ENCODE peak calls at places on chromosomes 16 and 17, in ten cellular contexts. One of them, this sample, is unnamed. For H3K4me1 and H4K20me1, the result is how much of the 10 kb centered on the place peaks cover.

GRCh38 chr16:87613961-87614360 is 11.7 kb downstream of the JPH3 start:
- DNase-seq in fibroblast of lung: no peak
- DNase-seq in PC-3: no peak
- DNase-seq in DND-41: no peak
- DNase-seq in OCI-LY7: no peak
- DNase-seq in hepatocyte: no peak
- DNase-seq in GM23248: no peak
- DNase-seq in neural progenitor cell: no peak
- DNase-seq in Karpas-422: no peak
- DNase-seq in mammary epithelial cell: no peak
- DNase-seq in this sample: no peak

GRCh38 chr17:44794699-44795413 is 35.2 kb downstream of the GJC1 start:
- DNase-seq in fibroblast of lung: peak
- DNase-seq in PC-3: peak
- DNase-seq in DND-41: no peak
- DNase-seq in OCI-LY7: no peak
- DNase-seq in hepatocyte: no peak
- DNase-seq in GM23248: peak
- DNase-seq in neural progenitor cell: no peak
- DNase-seq in Karpas-422: no peak
- DNase-seq in mammary epithelial cell: peak
- DNase-seq in this sample: peak

GRCh38 chr17:60680754-60681153 is 3.1 kb downstream of the BCAS3 start:
- DNase-seq in fibroblast of lung: no peak
- DNase-seq in PC-3: no peak
- DNase-seq in DND-41: no peak
- DNase-seq in OCI-LY7: no peak
- DNase-seq in hepatocyte: no peak
- DNase-seq in GM23248: no peak
- DNase-seq in neural progenitor cell: no peak
- DNase-seq in Karpas-422: no peak
- DNase-seq in mammary epithelial cell: no peak
- DNase-seq in this sample: no peak

GRCh38 chr17:61486135-61487120 is 34.2 kb downstream of the TBX4 start:
- DNase-seq in fibroblast of lung: peak
- DNase-seq in PC-3: no peak
- DNase-seq in DND-41: no peak
- DNase-seq in OCI-LY7: no peak
- DNase-seq in hepatocyte: no peak
- DNase-seq in GM23248: no peak
- DNase-seq in neural progenitor cell: peak
- DNase-seq in Karpas-422: no peak
- DNase-seq in mammary epithelial cell: no peak
- DNase-seq in this sample: no peak

GRCh38 chr17:2405247-2405926 is 4.5 kb upstream of the MNT start:
- DNase-seq in fibroblast of lung: peak
- DNase-seq in PC-3: peak
- DNase-seq in DND-41: no peak
- DNase-seq in OCI-LY7: no peak
- DNase-seq in hepatocyte: peak
- DNase-seq in GM23248: peak
- DNase-seq in neural progenitor cell: peak
- DNase-seq in Karpas-422: no peak
- DNase-seq in mammary epithelial cell: peak
- DNase-seq in this sample: peak

GRCh38 chr17:50147841-50148225 is 2.6 kb downstream of the PPP1R9B start:
- DNase-seq in fibroblast of lung: peak
- DNase-seq in PC-3: no peak
- DNase-seq in DND-41: peak
- DNase-seq in OCI-LY7: no peak
- DNase-seq in hepatocyte: peak
- DNase-seq in GM23248: peak
- DNase-seq in neural progenitor cell: no peak
- DNase-seq in Karpas-422: peak
- DNase-seq in mammary epithelial cell: no peak
- DNase-seq in this sample: no peak

GRCh38 chr16:56295739-56296527 is 104.6 kb downstream of the GNAO1 start:
- DNase-seq in fibroblast of lung: no peak
- DNase-seq in PC-3: no peak
- DNase-seq in DND-41: no peak
- DNase-seq in OCI-LY7: no peak
- DNase-seq in hepatocyte: no peak
- DNase-seq in GM23248: no peak
- DNase-seq in neural progenitor cell: peak
- DNase-seq in Karpas-422: no peak
- DNase-seq in mammary epithelial cell: no peak
- DNase-seq in this sample: no peak

GRCh38 chr16:86665319-86665675 is 86.9 kb downstream of the FOXL1 start:
- DNase-seq in fibroblast of lung: peak
- DNase-seq in PC-3: peak
- DNase-seq in DND-41: no peak
- DNase-seq in OCI-LY7: no peak
- DNase-seq in hepatocyte: no peak
- DNase-seq in GM23248: peak
- DNase-seq in neural progenitor cell: no peak
- DNase-seq in Karpas-422: no peak
- DNase-seq in mammary epithelial cell: peak
- DNase-seq in this sample: no peak

GRCh38 chr16:11740567-11740966 is 2.1 kb downstream of the TXNDC11 start:
- DNase-seq in fibroblast of lung: no peak
- DNase-seq in PC-3: no peak
- DNase-seq in DND-41: no peak
- DNase-seq in OCI-LY7: no peak
- DNase-seq in hepatocyte: no peak
- DNase-seq in GM23248: peak
- DNase-seq in neural progenitor cell: no peak
- DNase-seq in Karpas-422: no peak
- DNase-seq in mammary epithelial cell: no peak
- DNase-seq in this sample: no peak

GRCh38 chr16:11737678-11738077 is 5.0 kb downstream of the TXNDC11 start:
- DNase-seq in fibroblast of lung: no peak
- DNase-seq in PC-3: no peak
- DNase-seq in DND-41: no peak
- DNase-seq in OCI-LY7: no peak
- DNase-seq in hepatocyte: no peak
- DNase-seq in GM23248: no peak
- DNase-seq in neural progenitor cell: no peak
- DNase-seq in Karpas-422: no peak
- DNase-seq in mammary epithelial cell: no peak
- DNase-seq in this sample: no peak

GRCh38 chr16:11736903-11737302 is 5.8 kb downstream of the TXNDC11 start:
- DNase-seq in fibroblast of lung: no peak
- DNase-seq in PC-3: no peak
- DNase-seq in DND-41: no peak
- DNase-seq in OCI-LY7: no peak
- DNase-seq in hepatocyte: no peak
- DNase-seq in GM23248: no peak
- DNase-seq in neural progenitor cell: no peak
- DNase-seq in Karpas-422: no peak
- DNase-seq in mammary epithelial cell: no peak
- DNase-seq in this sample: no peak

GRCh38 chr16:11735801-11736200 is 6.9 kb downstream of the TXNDC11 start:
- DNase-seq in fibroblast of lung: no peak
- DNase-seq in PC-3: no peak
- DNase-seq in DND-41: no peak
- DNase-seq in OCI-LY7: no peak
- DNase-seq in hepatocyte: no peak
- DNase-seq in GM23248: no peak
- DNase-seq in neural progenitor cell: no peak
- DNase-seq in Karpas-422: no peak
- DNase-seq in mammary epithelial cell: no peak
- DNase-seq in this sample: no peak

DNA sequence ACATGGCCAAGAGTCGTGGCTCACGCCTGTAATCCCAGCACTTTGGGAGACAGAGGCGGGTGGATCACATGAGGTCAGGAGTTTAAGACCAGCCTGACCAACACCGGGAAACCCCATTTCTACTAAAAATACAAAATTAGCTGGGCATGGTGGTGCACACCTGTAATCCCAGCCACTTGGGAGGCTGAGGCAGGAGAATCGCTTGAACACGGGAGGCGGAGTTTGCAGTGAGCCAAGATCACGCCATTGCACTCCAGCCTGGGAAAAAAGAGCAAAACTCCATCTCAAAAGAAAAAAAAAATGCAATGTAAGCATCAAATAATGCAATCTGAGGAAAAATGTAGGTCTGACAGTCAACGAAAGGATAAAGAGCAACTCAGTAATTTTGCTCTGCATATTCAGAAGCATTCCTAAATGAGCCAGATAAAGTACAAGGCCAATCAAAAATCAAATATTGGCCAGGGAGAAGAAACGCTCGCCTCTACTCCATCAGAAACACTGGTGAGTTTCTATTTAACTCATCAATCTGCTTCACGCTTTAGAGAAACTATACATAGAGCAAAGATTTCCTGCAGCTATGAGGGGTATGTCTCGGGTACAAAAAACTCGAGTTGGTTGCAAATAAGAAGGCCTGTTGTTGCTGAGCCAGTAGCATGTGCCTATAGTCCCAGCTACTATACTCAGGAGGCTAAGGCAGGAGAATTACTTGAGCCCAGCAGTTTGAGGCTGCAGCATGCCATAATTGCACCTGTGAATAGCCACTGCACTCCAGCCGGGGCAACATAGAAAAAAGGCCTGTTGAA is 3.7 kb downstream of the TXNDC11 start:
- DNase-seq in fibroblast of lung: no peak
- DNase-seq in PC-3: no peak
- DNase-seq in DND-41: no peak
- DNase-seq in OCI-LY7: no peak
- DNase-seq in hepatocyte: no peak
- DNase-seq in GM23248: no peak
- DNase-seq in neural progenitor cell: no peak
- DNase-seq in Karpas-422: no peak
- DNase-seq in mammary epithelial cell: no peak
- DNase-seq in this sample: no peak
- H3K4me1 ChIP-seq in fibroblast of lung: under half
- H3K4me1 ChIP-seq in PC-3: under half
- H3K4me1 ChIP-seq in DND-41: under half
- H3K4me1 ChIP-seq in OCI-LY7: half or more
- H3K4me1 ChIP-seq in hepatocyte: half or more
- H3K4me1 ChIP-seq in GM23248: under half
- H3K4me1 ChIP-seq in neural progenitor cell: under half
- H3K4me1 ChIP-seq in Karpas-422: half or more
- H3K4me1 ChIP-seq in mammary epithelial cell: under half
- H3K4me1 ChIP-seq in this sample: under half

GRCh38 chr17:78214016-78214705 is at the start of gene BIRC5:
- DNase-seq in fibroblast of lung: peak
- DNase-seq in PC-3: peak
- DNase-seq in DND-41: peak
- DNase-seq in OCI-LY7: peak
- DNase-seq in hepatocyte: peak
- DNase-seq in GM23248: peak
- DNase-seq in neural progenitor cell: peak
- DNase-seq in Karpas-422: peak
- DNase-seq in mammary epithelial cell: peak
- DNase-seq in this sample: peak
- H3K4me3 ChIP-seq in fibroblast of lung: peak
- H3K4me3 ChIP-seq in PC-3: peak
- H3K4me3 ChIP-seq in DND-41: peak
- H3K4me3 ChIP-seq in OCI-LY7: peak
- H3K4me3 ChIP-seq in hepatocyte: peak
- H3K4me3 ChIP-seq in GM23248: peak
- H3K4me3 ChIP-seq in neural progenitor cell: peak
- H3K4me3 ChIP-seq in Karpas-422: peak
- H3K4me3 ChIP-seq in mammary epithelial cell: peak
- H3K4me3 ChIP-seq in this sample: peak

DNA sequence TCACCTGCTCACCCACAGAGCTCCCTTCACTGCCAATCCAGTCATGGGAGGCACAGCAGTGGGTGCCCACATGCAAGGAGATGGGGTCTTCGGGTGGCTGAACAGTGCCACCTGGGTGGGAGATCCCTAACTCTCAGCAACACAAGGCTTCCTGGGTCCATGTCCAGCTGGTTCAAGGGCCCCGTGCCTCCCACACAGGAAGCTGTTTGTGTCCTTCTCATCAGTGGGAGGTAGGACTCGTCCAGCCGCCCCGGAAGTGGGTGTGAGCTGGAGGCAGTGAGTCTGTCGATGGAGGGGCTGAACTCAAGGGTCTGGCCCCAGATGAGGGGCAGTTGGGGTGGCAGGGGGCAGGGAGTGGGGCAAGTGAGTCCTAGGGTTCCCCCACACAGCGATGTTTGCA is 1.6 kb downstream of the FBXL16 start:
- DNase-seq in fibroblast of lung: no peak
- DNase-seq in PC-3: no peak
- DNase-seq in DND-41: no peak
- DNase-seq in OCI-LY7: no peak
- DNase-seq in hepatocyte: no peak
- DNase-seq in GM23248: no peak
- DNase-seq in neural progenitor cell: no peak
- DNase-seq in Karpas-422: no peak
- DNase-seq in mammary epithelial cell: no peak
- DNase-seq in this sample: no peak
- H4K20me1 ChIP-seq in fibroblast of lung: under half
- H4K20me1 ChIP-seq in PC-3: under half
- H4K20me1 ChIP-seq in DND-41: under half
- H4K20me1 ChIP-seq in OCI-LY7: under half
- H4K20me1 ChIP-seq in hepatocyte: under half
- H4K20me1 ChIP-seq in GM23248: under half
- H4K20me1 ChIP-seq in neural progenitor cell: half or more
- H4K20me1 ChIP-seq in Karpas-422: under half
- H4K20me1 ChIP-seq in mammary epithelial cell: under half
- H4K20me1 ChIP-seq in this sample: under half

GRCh38 chr17:48443712-48444111 is 13.7 kb upstream of the SKAP1 start:
- DNase-seq in fibroblast of lung: no peak
- DNase-seq in PC-3: no peak
- DNase-seq in DND-41: no peak
- DNase-seq in OCI-LY7: no peak
- DNase-seq in hepatocyte: no peak
- DNase-seq in GM23248: no peak
- DNase-seq in neural progenitor cell: no peak
- DNase-seq in Karpas-422: no peak
- DNase-seq in mammary epithelial cell: no peak
- DNase-seq in this sample: no peak

GRCh38 chr17:48445248-48445620 is 15.2 kb upstream of the SKAP1 start:
- DNase-seq in fibroblast of lung: no peak
- DNase-seq in PC-3: no peak
- DNase-seq in DND-41: no peak
- DNase-seq in OCI-LY7: no peak
- DNase-seq in hepatocyte: no peak
- DNase-seq in GM23248: no peak
- DNase-seq in neural progenitor cell: no peak
- DNase-seq in Karpas-422: peak
- DNase-seq in mammary epithelial cell: no peak
- DNase-seq in this sample: no peak

GRCh38 chr17:48442819-48443218 is 12.8 kb upstream of the SKAP1 start:
- DNase-seq in fibroblast of lung: no peak
- DNase-seq in PC-3: peak
- DNase-seq in DND-41: no peak
- DNase-seq in OCI-LY7: no peak
- DNase-seq in hepatocyte: no peak
- DNase-seq in GM23248: no peak
- DNase-seq in neural progenitor cell: no peak
- DNase-seq in Karpas-422: no peak
- DNase-seq in mammary epithelial cell: no peak
- DNase-seq in this sample: no peak

GRCh38 chr17:48441862-48442261 is 11.8 kb upstream of the SKAP1 start:
- DNase-seq in fibroblast of lung: no peak
- DNase-seq in PC-3: no peak
- DNase-seq in DND-41: no peak
- DNase-seq in OCI-LY7: no peak
- DNase-seq in hepatocyte: no peak
- DNase-seq in GM23248: no peak
- DNase-seq in neural progenitor cell: no peak
- DNase-seq in Karpas-422: no peak
- DNase-seq in mammary epithelial cell: no peak
- DNase-seq in this sample: no peak

GRCh38 chr17:48444531-48445247 is 14.7 kb upstream of the SKAP1 start:
- DNase-seq in fibroblast of lung: no peak
- DNase-seq in PC-3: no peak
- DNase-seq in DND-41: no peak
- DNase-seq in OCI-LY7: peak
- DNase-seq in hepatocyte: no peak
- DNase-seq in GM23248: no peak
- DNase-seq in neural progenitor cell: no peak
- DNase-seq in Karpas-422: peak
- DNase-seq in mammary epithelial cell: no peak
- DNase-seq in this sample: no peak
- H3K4me1 ChIP-seq in fibroblast of lung: under half
- H3K4me1 ChIP-seq in PC-3: under half
- H3K4me1 ChIP-seq in DND-41: under half
- H3K4me1 ChIP-seq in OCI-LY7: half or more
- H3K4me1 ChIP-seq in hepatocyte: under half
- H3K4me1 ChIP-seq in GM23248: under half
- H3K4me1 ChIP-seq in neural progenitor cell: under half
- H3K4me1 ChIP-seq in Karpas-422: half or more
- H3K4me1 ChIP-seq in mammary epithelial cell: under half
- H3K4me1 ChIP-seq in this sample: under half

This sample was measured in PC-9.